ENCODE peak calls at places on chromosomes 5 and 9, in eight cellular contexts. K, Y, D, W, H, E, I and X are unnamed samples.
A peak's percentile ranks its signal among the peaks of the same experiment; 100 is the strongest.

GRCh38 chr5:42403236-42403635 is 20.0 kb upstream of the GHR start:
- DNase-seq in K (no peak), Y (no peak), D (no peak), W (no peak), H (no peak), E (no peak), I (no peak), X (no peak)

GRCh38 chr9:93121316-93122241 is 12.5 kb downstream of the NINJ1 start:
- DNase-seq in K (no peak), Y (no peak), D (peak; percentile 21), W (no peak), H (peak; percentile 38), E (peak; percentile 45), I (no peak), X (peak; percentile 59)

GRCh38 chr5:176542135-176542595 is 5.0 kb upstream of the RNF44 start:
- DNase-seq in K (no peak), Y (no peak), D (no peak), W (no peak), H (peak; percentile 88), E (no peak), I (no peak), X (no peak)

GRCh38 chr5:139667001-139667729 is 19.0 kb downstream of the CXXC5 start:
- DNase-seq in K (no peak), Y (peak; percentile 58), D (no peak), W (no peak), H (no peak), E (no peak), I (no peak), X (no peak)

GRCh38 chr5:92836861-92837755 is 743.9 kb downstream of the NR2F1-AS1 start:
- DNase-seq in K (no peak), Y (peak; percentile 70), D (no peak), W (no peak), H (no peak), E (no peak), I (no peak), X (no peak)

GRCh38 chr5:32225445-32225844 is 51.3 kb upstream of the GOLPH3 start:
- DNase-seq in K (no peak), Y (peak; percentile 40), D (no peak), W (no peak), H (no peak), E (no peak), I (no peak), X (no peak)

GRCh38 chr9:129962889-129963703 is 79.9 kb downstream of the FNBP1 start:
- DNase-seq in K (peak; percentile 37), Y (peak; percentile 74), D (no peak), W (no peak), H (peak; percentile 83), E (no peak), I (no peak), X (peak; percentile 57)

GRCh38 chr9:133387680-133388079 is 11.5 kb downstream of the STKLD1 start:
- DNase-seq in K (no peak), Y (no peak), D (no peak), W (no peak), H (no peak), E (peak; percentile 78), I (no peak), X (no peak)

GRCh38 chr5:40584054-40584453 is 95.7 kb upstream of the PTGER4 start:
- DNase-seq in K (no peak), Y (no peak), D (no peak), W (no peak), H (no peak), E (no peak), I (no peak), X (no peak)

GRCh38 chr5:6680922-6681321 is 32.3 kb upstream of the TENT4A start:
- DNase-seq in K (no peak), Y (no peak), D (no peak), W (no peak), H (no peak), E (no peak), I (no peak), X (no peak)

GRCh38 chr9:130561056-130561455 is 18.3 kb upstream of the FUBP3 start:
- DNase-seq in K (no peak), Y (no peak), D (no peak), W (no peak), H (no peak), E (no peak), I (no peak), X (peak; percentile 11)

GRCh38 chr9:84773023-84773422 is 103.5 kb downstream of the NTRK2 start:
- DNase-seq in K (no peak), Y (peak; percentile 50), D (no peak), W (no peak), H (no peak), E (no peak), I (no peak), X (no peak)

GRCh38 chr5:151739939-151740335 is 18.5 kb downstream of the ATOX1 start:
- DNase-seq in K (no peak), Y (peak; percentile 94), D (no peak), W (no peak), H (no peak), E (no peak), I (no peak), X (no peak)

GRCh38 chr5:154311362-154311761 is 120.8 kb downstream of the GALNT10 start:
- DNase-seq in K (no peak), Y (no peak), D (no peak), W (no peak), H (no peak), E (no peak), I (no peak), X (no peak)

GRCh38 chr9:94913550-94913949 is 187.1 kb downstream of the AOPEP start:
- DNase-seq in K (no peak), Y (no peak), D (no peak), W (no peak), H (no peak), E (no peak), I (no peak), X (no peak)

GRCh38 chr5:166509085-166509484 is 1782.4 kb upstream of the WWC1 start:
- DNase-seq in K (no peak), Y (peak; percentile 2), D (no peak), W (no peak), H (no peak), E (no peak), I (no peak), X (no peak)

GRCh38 chr9:104586496-104587180 is 12.6 kb downstream of the OR13C5 start:
- DNase-seq in K (no peak), Y (peak; percentile 77), D (no peak), W (no peak), H (no peak), E (no peak), I (no peak), X (no peak)

GRCh38 chr5:472656-473343 is 29.8 kb downstream of the EXOC3 start:
- DNase-seq in K (peak; percentile 74), Y (peak; percentile 94), D (peak; percentile 93), W (peak; percentile 26), H (peak; percentile 92), E (peak; percentile 76), I (no peak), X (peak; percentile 96)

GRCh38 chr5:168701641-168702040 is 122.5 kb upstream of the PANK3 start:
- DNase-seq in K (no peak), Y (no peak), D (no peak), W (no peak), H (no peak), E (no peak), I (no peak), X (no peak)

GRCh38 chr9:98708933-98709911 is at the start of gene GABBR2:
- DNase-seq in K (no peak), Y (peak; percentile 53), D (no peak), W (no peak), H (no peak), E (no peak), I (no peak), X (no peak)

GRCh38 chr9:32566770-32567169 is 6.2 kb downstream of the NDUFB6 start:
- DNase-seq in K (no peak), Y (no peak), D (no peak), W (no peak), H (no peak), E (no peak), I (no peak), X (no peak)

GRCh38 chr9:134657666-134658377 is 16.2 kb downstream of the COL5A1 start:
- DNase-seq in K (no peak), Y (no peak), D (no peak), W (no peak), H (no peak), E (no peak), I (no peak), X (peak; percentile 36)

GRCh38 chr9:23011669-23012068 is 565.0 kb downstream of the DMRTA1 start:
- DNase-seq in K (no peak), Y (no peak), D (no peak), W (no peak), H (no peak), E (no peak), I (no peak), X (no peak)

GRCh38 chr5:147081256-147081872 is 153.5 kb upstream of the STK32A start:
- DNase-seq in K (no peak), Y (no peak), D (peak; percentile 88), W (no peak), H (no peak), E (no peak), I (no peak), X (no peak)

GRCh38 chr5:174556756-174557155 is 167.6 kb upstream of the MSX2 start:
- DNase-seq in K (no peak), Y (no peak), D (no peak), W (no peak), H (no peak), E (no peak), I (no peak), X (no peak)

GRCh38 chr5:66958984-66959641 is 237.5 kb downstream of the CD180 start:
- DNase-seq in K (no peak), Y (peak; percentile 89), D (peak; percentile 42), W (no peak), H (no peak), E (no peak), I (no peak), X (peak; percentile 66)

GRCh38 chr5:142325677-142326479 is 1.1 kb upstream of the SPRY4 start:
- DNase-seq in K (no peak), Y (peak; percentile 81), D (no peak), W (peak; percentile 5), H (peak; percentile 56), E (no peak), I (no peak), X (peak; percentile 84)

GRCh38 chr9:92963831-92964606 is 16.7 kb downstream of the FGD3 start:
- DNase-seq in K (peak; percentile 50), Y (no peak), D (no peak), W (no peak), H (peak; percentile 87), E (peak; percentile 45), I (no peak), X (peak; percentile 70)

GRCh38 chr5:82387041-82387818 is 109.1 kb upstream of the RPS23 start:
- DNase-seq in K (no peak), Y (no peak), D (no peak), W (no peak), H (no peak), E (no peak), I (no peak), X (no peak)

GRCh38 chr9:125260564-125260963 is 1.1 kb upstream of the GAPVD1 start:
- DNase-seq in K (no peak), Y (no peak), D (no peak), W (peak; percentile 85), H (no peak), E (no peak), I (no peak), X (no peak)

GRCh38 chr5:68593211-68593701 is 377.7 kb downstream of the PIK3R1 start:
- DNase-seq in K (no peak), Y (no peak), D (no peak), W (peak; percentile 28), H (no peak), E (no peak), I (no peak), X (no peak)